ENCODE peak calls at places on chromosomes 16 and 17, in six cellular contexts. E, M, Y, O, W and Q are unnamed samples.

GRCh38 chr17:73232587-73233373 is 28.9 kb downstream of the CPSF4L start:
- DNase-seq in M (peak), E (peak), O (peak), Y (no peak), W (peak), Q (no peak)

GRCh38 chr17:7848665-7849184 is 6.1 kb upstream of the TMEM88 start:
- DNase-seq in Y (no peak), O (no peak), E (no peak), W (no peak), M (no peak), Q (no peak)

GRCh38 chr16:82954224-82954929 is 327.6 kb downstream of the CDH13 start:
- DNase-seq in Y (no peak), W (no peak), M (no peak), O (peak), E (no peak), Q (no peak)

GRCh38 chr17:68718924-68719323 is 117.8 kb upstream of the FAM20A start:
- DNase-seq in W (no peak), Y (no peak), O (no peak), M (no peak), E (no peak), Q (no peak)

GRCh38 chr17:44216674-44217073 is 2.8 kb downstream of the UBTF start:
- DNase-seq in E (no peak), M (no peak), Y (no peak), O (no peak), W (no peak), Q (no peak)

GRCh38 chr16:89140401-89140800 is 31.1 kb upstream of the CDH15 start:
- DNase-seq in E (no peak), Y (no peak), O (no peak), M (no peak), W (no peak), Q (no peak)

GRCh38 chr17:81868674-81869220 is 2.4 kb downstream of the ARHGDIA start:
- DNase-seq in W (no peak), M (no peak), O (peak), Y (no peak), E (no peak), Q (no peak)

GRCh38 chr16:46747777-46748651 is at the start of gene MYLK3:
- DNase-seq in Y (no peak), W (no peak), O (no peak), E (peak), M (no peak), Q (no peak)

GRCh38 chr17:35052240-35052608 is 11.3 kb downstream of the RFFL start:
- DNase-seq in O (no peak), Y (no peak), M (no peak), W (no peak), E (no peak), Q (no peak)

GRCh38 chr17:44352922-44353655 is 8.0 kb downstream of the GRN start:
- DNase-seq in W (no peak), M (no peak), Y (no peak), E (no peak), O (no peak), Q (no peak)

GRCh38 chr16:57657228-57657627 is 10.9 kb upstream of the ADGRG3 start:
- DNase-seq in W (no peak), E (no peak), Y (no peak), M (no peak), O (no peak), Q (no peak)

GRCh38 chr17:7258731-7259554 is 3.3 kb downstream of the CLDN7 start:
- DNase-seq in E (no peak), W (no peak), Y (no peak), M (no peak), O (peak), Q (no peak)

GRCh38 chr17:1617620-1618174 is 10.9 kb downstream of the SLC43A2 start:
- DNase-seq in E (no peak), O (peak), Y (no peak), W (no peak), M (no peak), Q (no peak)

GRCh38 chr17:8922451-8922850 is 43.1 kb downstream of the PIK3R5 start:
- DNase-seq in E (no peak), O (peak), Y (no peak), M (no peak), W (no peak), Q (no peak)

GRCh38 chr17:2786176-2786881 is 9.9 kb upstream of the RAP1GAP2 start:
- DNase-seq in O (peak), E (peak), M (peak), W (peak), Y (peak), Q (peak)

GRCh38 chr17:5610956-5611355 is 26.6 kb upstream of the NLRP1 start:
- DNase-seq in O (no peak), W (no peak), M (no peak), Y (no peak), E (no peak), Q (no peak)

GRCh38 chr17:10420811-10421210 is 939 bp downstream of the MYH8 start:
- DNase-seq in E (no peak), M (no peak), W (no peak), Y (no peak), O (no peak), Q (no peak)

GRCh38 chr17:49588726-49589555 is 13.3 kb downstream of the NXPH3 start:
- DNase-seq in W (no peak), Y (no peak), M (no peak), O (peak), E (no peak), Q (no peak)

GRCh38 chr16:20889625-20890275 is 10.4 kb downstream of the DCUN1D3 start:
- DNase-seq in W (no peak), O (no peak), E (no peak), Y (no peak), M (no peak), Q (no peak)

GRCh38 chr17:44738214-44738906 is 20.4 kb upstream of the ADAM11 start:
- DNase-seq in M (no peak), O (no peak), Y (no peak), W (no peak), E (no peak), Q (no peak)

GRCh38 chr17:75996665-75997590 is 3.7 kb upstream of the CDK3 start:
- DNase-seq in M (no peak), E (no peak), O (peak), Y (no peak), W (no peak), Q (peak)

GRCh38 chr17:72167593-72167992 is 46.8 kb downstream of the SOX9 start:
- DNase-seq in O (no peak), E (no peak), Y (no peak), M (no peak), W (no peak), Q (no peak)

GRCh38 chr16:30535106-30535776 is 583 bp upstream of the ZNF747 start:
- DNase-seq in O (no peak), M (no peak), Y (no peak), W (no peak), E (no peak), Q (peak)

GRCh38 chr16:30710971-30711370 is 12.0 kb downstream of the SRCAP start:
- DNase-seq in M (no peak), W (no peak), O (no peak), E (no peak), Y (no peak), Q (no peak)

GRCh38 chr16:30551781-30552180 is 6.4 kb downstream of the ZNF764 start:
- DNase-seq in M (peak), Y (no peak), O (no peak), W (peak), E (no peak), Q (peak)

GRCh38 chr16:53844796-53845195 is 140.8 kb downstream of the FTO start:
- DNase-seq in M (no peak), E (no peak), O (no peak), Y (no peak), W (no peak), Q (peak)